ENCODE peak calls at places on chromosomes 4 and X, in ten cellular contexts. R is uterus, K is GM12878, Z is stomach, M is NB4, O is A549, J is vagina, S is right lobe of liver, Q is K562, P is GM12891. B is an unnamed sample.

GRCh38 chrX:65696613-65697012 is 29.2 kb downstream of the MSN start:
- DNase-seq in R (no peak), K (no peak), Z (no peak), M (peak), O (no peak), J (no peak), S (no peak), Q (no peak), P (no peak), B (no peak)

GRCh38 chrX:40100537-40101429 is 3.0 kb upstream of the BCOR start:
- DNase-seq in R (no peak), K (no peak), Z (no peak), M (peak), O (no peak), J (no peak), S (no peak), Q (no peak), P (no peak), B (no peak)

GRCh38 chr4:82667761-82668505 is 106.1 kb upstream of the TMEM150C start:
- DNase-seq in R (no peak), K (no peak), Z (no peak), M (no peak), O (no peak), J (no peak), S (no peak), Q (no peak), P (no peak), B (no peak)

GRCh38 chr4:8744083-8744805 is 127.4 kb downstream of the HMX1 start:
- DNase-seq in R (no peak), K (no peak), Z (no peak), M (no peak), O (no peak), J (no peak), S (peak), Q (peak), P (no peak), B (no peak)

GRCh38 chr4:8335848-8336247 is 66.3 kb downstream of the HTRA3 start:
- DNase-seq in R (no peak), K (no peak), Z (no peak), M (no peak), O (no peak), J (no peak), S (no peak), Q (no peak), P (no peak), B (no peak)

GRCh38 chr4:135368826-135369225 is 1167.2 kb upstream of the PABPC4L start:
- DNase-seq in R (no peak), K (no peak), Z (no peak), M (no peak), O (no peak), J (no peak), S (no peak), Q (no peak), P (no peak), B (no peak)

GRCh38 chrX:139113682-139114081 is 402.2 kb upstream of the FGF13 start:
- DNase-seq in R (no peak), K (no peak), Z (no peak), M (peak), O (no peak), J (no peak), S (no peak), Q (no peak), P (no peak), B (no peak)

GRCh38 chrX:22276781-22277180 is 4.1 kb downstream of the CBLL2 start:
- DNase-seq in R (no peak), K (no peak), Z (no peak), M (no peak), O (no peak), J (no peak), S (no peak), Q (no peak), P (no peak), B (no peak)

GRCh38 chrX:18899796-18900380 is 84.0 kb downstream of the PHKA2 start:
- DNase-seq in R (no peak), K (no peak), Z (no peak), M (peak), O (peak), J (no peak), S (no peak), Q (no peak), P (no peak), B (no peak)

GRCh38 chrX:74514384-74514783 is 93.1 kb downstream of the SLC16A2 start:
- DNase-seq in R (no peak), K (no peak), Z (no peak), M (no peak), O (no peak), J (peak), S (peak), Q (no peak), P (no peak), B (no peak)

GRCh38 chr4:84920591-84920990 is 45.9 kb downstream of the WDFY3 start:
- DNase-seq in R (no peak), K (no peak), Z (no peak), M (peak), O (no peak), J (no peak), S (no peak), Q (no peak), P (no peak), B (no peak)

GRCh38 chr4:113502476-113502875 is 259.1 kb downstream of the CAMK2D start:
- DNase-seq in R (no peak), K (no peak), Z (no peak), M (no peak), O (no peak), J (no peak), S (no peak), Q (no peak), P (no peak), B (no peak)

GRCh38 chrX:25544641-25545040 is 528.9 kb upstream of the ARX start:
- DNase-seq in R (no peak), K (no peak), Z (no peak), M (no peak), O (no peak), J (no peak), S (no peak), Q (no peak), P (no peak), B (no peak)

GRCh38 chr4:81460115-81460836 is 11.4 kb downstream of the RASGEF1B start:
- DNase-seq in R (no peak), K (no peak), Z (no peak), M (no peak), O (no peak), J (no peak), S (no peak), Q (no peak), P (no peak), B (no peak)

GRCh38 chr4:6693274-6694176 is at the start of gene S100P:
- DNase-seq in R (no peak), K (no peak), Z (peak), M (peak), O (peak), J (no peak), S (no peak), Q (no peak), P (no peak), B (no peak)

GRCh38 chr4:173167793-173168395 is 717 bp upstream of the GALNT7 start:
- DNase-seq in R (no peak), K (no peak), Z (peak), M (peak), O (peak), J (no peak), S (peak), Q (peak), P (peak), B (no peak)

GRCh38 chrX:14694631-14695030 is 165.3 kb downstream of the GLRA2 start:
- DNase-seq in R (no peak), K (no peak), Z (no peak), M (no peak), O (no peak), J (no peak), S (no peak), Q (no peak), P (no peak), B (no peak)

GRCh38 chrX:10008483-10009056 is 41.4 kb downstream of the CLDN34 start:
- DNase-seq in R (no peak), K (no peak), Z (no peak), M (no peak), O (no peak), J (no peak), S (no peak), Q (no peak), P (no peak), B (no peak)

GRCh38 chr4:49032440-49033161 is 46.5 kb downstream of the CWH43 start:
- DNase-seq in R (no peak), K (no peak), Z (no peak), M (peak), O (peak), J (no peak), S (no peak), Q (peak), P (peak), B (no peak)

GRCh38 chr4:187232201-187232600 is 508.5 kb upstream of the FAT1 start:
- DNase-seq in R (no peak), K (no peak), Z (no peak), M (no peak), O (no peak), J (no peak), S (no peak), Q (no peak), P (no peak), B (no peak)

GRCh38 chr4:15147709-15148651 is 145.7 kb downstream of the CPEB2 start:
- DNase-seq in R (no peak), K (no peak), Z (no peak), M (no peak), O (no peak), J (no peak), S (no peak), Q (no peak), P (no peak), B (no peak)

GRCh38 chr4:146972036-146972435 is 26.4 kb upstream of the TTC29 start:
- DNase-seq in R (no peak), K (no peak), Z (no peak), M (no peak), O (no peak), J (no peak), S (no peak), Q (no peak), P (no peak), B (no peak)

GRCh38 chrX:20067709-20068315 is 48.9 kb downstream of the MAP7D2 start:
- DNase-seq in R (peak), K (no peak), Z (peak), M (peak), O (peak), J (no peak), S (no peak), Q (no peak), P (no peak), B (peak)

GRCh38 chr4:165874072-165874798 is 1.2 kb downstream of the TLL1 start:
- DNase-seq in R (no peak), K (no peak), Z (no peak), M (no peak), O (no peak), J (no peak), S (no peak), Q (no peak), P (no peak), B (no peak)

GRCh38 chrX:40094041-40094899 is 3.5 kb downstream of the BCOR start:
- DNase-seq in R (peak), K (no peak), Z (no peak), M (peak), O (no peak), J (no peak), S (peak), Q (no peak), P (no peak), B (no peak)

GRCh38 chr4:120291541-120291940 is 224.9 kb upstream of the MAD2L1 start:
- DNase-seq in R (no peak), K (no peak), Z (no peak), M (no peak), O (no peak), J (no peak), S (no peak), Q (no peak), P (no peak), B (no peak)

GRCh38 chr4:144355809-144356757 is 215.6 kb upstream of the GYPA start:
- DNase-seq in R (no peak), K (peak), Z (no peak), M (peak), O (peak), J (no peak), S (no peak), Q (no peak), P (peak), B (peak)

GRCh38 chrX:74449937-74450330 is 28.6 kb downstream of the SLC16A2 start:
- DNase-seq in R (no peak), K (no peak), Z (no peak), M (no peak), O (peak), J (no peak), S (no peak), Q (no peak), P (no peak), B (peak)

GRCh38 chr4:80305466-80305865 is 30.1 kb upstream of the CFAP299 start:
- DNase-seq in R (no peak), K (no peak), Z (no peak), M (no peak), O (no peak), J (no peak), S (no peak), Q (no peak), P (no peak), B (no peak)

GRCh38 chrX:19564606-19565005 is 49.3 kb upstream of the MAP3K15 start:
- DNase-seq in R (no peak), K (no peak), Z (no peak), M (peak), O (no peak), J (no peak), S (no peak), Q (no peak), P (no peak), B (no peak)

GRCh38 chr4:24273148-24273547 is 311.2 kb downstream of the DHX15 start:
- DNase-seq in R (no peak), K (no peak), Z (no peak), M (no peak), O (no peak), J (no peak), S (no peak), Q (no peak), P (no peak), B (no peak)

GRCh38 chrX:57595381-57595811 is 3.6 kb downstream of the ZXDB start:
- DNase-seq in R (peak), K (no peak), Z (no peak), M (no peak), O (peak), J (no peak), S (no peak), Q (no peak), P (no peak), B (no peak)

GRCh38 chrX:47562615-47563243 is 1.7 kb downstream of the ARAF start:
- DNase-seq in R (no peak), K (no peak), Z (no peak), M (peak), O (peak), J (no peak), S (no peak), Q (no peak), P (no peak), B (no peak)

GRCh38 chr4:54093609-54094240 is 6.2 kb upstream of the GSX2 start:
- DNase-seq in R (no peak), K (no peak), Z (no peak), M (no peak), O (no peak), J (no peak), S (no peak), Q (no peak), P (no peak), B (no peak)

GRCh38 chr4:3523146-3523627 is 9.0 kb downstream of the LRPAP1 start:
- DNase-seq in R (no peak), K (no peak), Z (no peak), M (no peak), O (no peak), J (no peak), S (no peak), Q (no peak), P (no peak), B (no peak)

GRCh38 chr4:165207431-165208321 is at the start of gene KLHL2:
- DNase-seq in R (peak), K (no peak), Z (peak), M (peak), O (peak), J (no peak), S (peak), Q (peak), P (peak), B (peak)

GRCh38 chrX:15241258-15241657 is 28.6 kb downstream of the ASB9 start:
- DNase-seq in R (no peak), K (no peak), Z (no peak), M (no peak), O (no peak), J (no peak), S (no peak), Q (no peak), P (no peak), B (no peak)

GRCh38 chr4:158259955-158260575 is 49.8 kb downstream of the TMEM144 start:
- DNase-seq in R (no peak), K (no peak), Z (no peak), M (peak), O (peak), J (no peak), S (no peak), Q (no peak), P (no peak), B (no peak)

GRCh38 chr4:158255727-158256324 is 45.5 kb downstream of the TMEM144 start:
- DNase-seq in R (no peak), K (no peak), Z (no peak), M (peak), O (peak), J (no peak), S (no peak), Q (peak), P (no peak), B (no peak)

GRCh38 chr4:158261480-158261879 is 51.2 kb downstream of the TMEM144 start:
- DNase-seq in R (no peak), K (no peak), Z (no peak), M (no peak), O (no peak), J (no peak), S (no peak), Q (no peak), P (no peak), B (no peak)
- TF ChIP-seq POLR2A in R (no peak), K (no peak), Z (no peak), M (no peak), O (no peak), J (no peak), S (no peak), Q (no peak), P (no peak), B (no peak)

GRCh38 chr4:108626056-108626455 is 5.7 kb downstream of the RPL34 start:
- DNase-seq in R (no peak), K (no peak), Z (no peak), M (no peak), O (no peak), J (no peak), S (no peak), Q (no peak), P (no peak), B (no peak)
- TF ChIP-seq POLR2A in R (no peak), K (no peak), Z (no peak), M (no peak), O (no peak), J (no peak), S (no peak), Q (no peak), P (no peak), B (no peak)

GRCh38 chrX:103310592-103311400 is at the start of gene BEX2:
- DNase-seq in R (peak), K (no peak), Z (peak), M (no peak), O (peak), J (no peak), S (peak), Q (peak), P (peak), B (peak)
- TF ChIP-seq POLR2A in R (peak), K (peak), Z (peak), M (no peak), O (no peak), J (peak), S (no peak), Q (peak), P (no peak), B (no peak)

GRCh38 chr4:73415807-73416238 is 11.7 kb downstream of the ALB start:
- DNase-seq in R (no peak), K (no peak), Z (no peak), M (no peak), O (no peak), J (no peak), S (no peak), Q (no peak), P (no peak), B (no peak)
- TF ChIP-seq POLR2A in R (no peak), K (no peak), Z (no peak), M (no peak), O (no peak), J (no peak), S (peak), Q (no peak), P (no peak), B (no peak)

GRCh38 chr4:10983274-10983673 is 298.7 kb upstream of the CLNK start:
- DNase-seq in R (no peak), K (no peak), Z (no peak), M (no peak), O (no peak), J (no peak), S (no peak), Q (no peak), P (no peak), B (no peak)
- TF ChIP-seq POLR2A in R (no peak), K (no peak), Z (no peak), M (no peak), O (no peak), J (no peak), S (no peak), Q (no peak), P (no peak), B (no peak)

GRCh38 chrX:3345281-3346081 is 971 bp downstream of the MXRA5 start:
- DNase-seq in R (peak), K (no peak), Z (peak), M (no peak), O (no peak), J (no peak), S (peak), Q (no peak), P (no peak), B (peak)
- TF ChIP-seq POLR2A in R (no peak), K (no peak), Z (no peak), M (no peak), O (no peak), J (no peak), S (no peak), Q (no peak), P (no peak), B (no peak)

GRCh38 chr4:89303177-89303576 is 4.4 kb downstream of the GPRIN3 start:
- DNase-seq in R (no peak), K (no peak), Z (no peak), M (no peak), O (peak), J (no peak), S (no peak), Q (no peak), P (no peak), B (no peak)
- TF ChIP-seq POLR2A in R (no peak), K (no peak), Z (no peak), M (no peak), O (no peak), J (no peak), S (no peak), Q (no peak), P (no peak), B (no peak)

GRCh38 chr4:107719927-107720722 is at the start of gene PAPSS1:
- DNase-seq in R (peak), K (peak), Z (peak), M (peak), O (peak), J (no peak), S (peak), Q (peak), P (peak), B (peak)
- TF ChIP-seq POLR2A in R (peak), K (peak), Z (peak), M (peak), O (peak), J (peak), S (peak), Q (peak), P (peak), B (peak)

GRCh38 chr4:140243345-140243753 is 89.4 kb upstream of the MAML3 start:
- DNase-seq in R (peak), K (peak), Z (peak), M (peak), O (no peak), J (no peak), S (no peak), Q (no peak), P (no peak), B (no peak)
- TF ChIP-seq POLR2A in R (no peak), K (no peak), Z (no peak), M (no peak), O (no peak), J (no peak), S (no peak), Q (no peak), P (no peak), B (no peak)

GRCh38 chrX:55717521-55718497 is at the start of gene RRAGB:
- DNase-seq in R (peak), K (peak), Z (peak), M (peak), O (peak), J (no peak), S (peak), Q (peak), P (peak), B (peak)
- TF ChIP-seq POLR2A in R (peak), K (peak), Z (no peak), M (peak), O (peak), J (peak), S (peak), Q (peak), P (peak), B (peak)